ENCODE peak calls at places on chromosomes 7 and 10, in seven cellular contexts. K is osteocyte, T is breast epithelium, S is endothelial cell, F is Caco-2, X is GM20000, U is Calu3. Y is an unnamed sample.

GRCh38 chr7:50792342-50793114 is 9.8 kb upstream of the GRB10 start:
- DNase-seq in K (no peak), T (no peak), S (peak), F (no peak), X (no peak), U (peak), Y (peak)

GRCh38 chr10:101293007-101293723 is 60.8 kb upstream of the BTRC start:
- DNase-seq in K (no peak), T (no peak), S (no peak), F (no peak), X (no peak), U (no peak), Y (no peak)

GRCh38 chr10:97550336-97551149 is 22.0 kb upstream of the ANKRD2 start:
- DNase-seq in K (no peak), T (no peak), S (no peak), F (no peak), X (no peak), U (no peak), Y (no peak)

GRCh38 chr7:29883462-29884398 is 77.4 kb downstream of the WIPF3 start:
- DNase-seq in K (peak), T (no peak), S (no peak), F (no peak), X (no peak), U (no peak), Y (peak)

GRCh38 chr10:55668326-55668922 is 692.6 kb downstream of the ZWINT start:
- DNase-seq in K (no peak), T (no peak), S (peak), F (no peak), X (no peak), U (peak), Y (no peak)

GRCh38 chr10:113326160-113327111 is 226.4 kb upstream of the HABP2 start:
- DNase-seq in K (no peak), T (peak), S (no peak), F (no peak), X (peak), U (peak), Y (no peak)

GRCh38 chr7:12814107-12814506 is 126.7 kb downstream of the ARL4A start:
- DNase-seq in K (no peak), T (no peak), S (no peak), F (no peak), X (no peak), U (no peak), Y (no peak)

GRCh38 chr7:27636326-27637006 is 26.2 kb downstream of the HIBADH start:
- DNase-seq in K (no peak), T (no peak), S (no peak), F (no peak), X (no peak), U (no peak), Y (no peak)

GRCh38 chr10:59965899-59966650 is 59.7 kb upstream of the CCDC6 start:
- DNase-seq in K (no peak), T (no peak), S (no peak), F (no peak), X (no peak), U (no peak), Y (no peak)

GRCh38 chr10:117445992-117446391 is 70.8 kb upstream of the PDZD8 start:
- DNase-seq in K (no peak), T (no peak), S (no peak), F (no peak), X (no peak), U (no peak), Y (no peak)

GRCh38 chr10:1939016-1939415 is 201.7 kb upstream of the ADARB2 start:
- DNase-seq in K (no peak), T (no peak), S (no peak), F (no peak), X (no peak), U (no peak), Y (no peak)

GRCh38 chr10:56561336-56561735 is 200.3 kb upstream of the ZWINT start:
- DNase-seq in K (no peak), T (no peak), S (no peak), F (no peak), X (no peak), U (no peak), Y (no peak)

GRCh38 chr7:131355917-131356777 is 28.5 kb downstream of the MKLN1 start:
- DNase-seq in K (no peak), T (no peak), S (no peak), F (no peak), X (no peak), U (peak), Y (no peak)

GRCh38 chr10:10824611-10825148 is 193.0 kb upstream of the CELF2 start:
- DNase-seq in K (no peak), T (peak), S (no peak), F (no peak), X (no peak), U (no peak), Y (no peak)

GRCh38 chr10:113986316-113986715 is 57.4 kb upstream of the ADRB1 start:
- DNase-seq in K (no peak), T (no peak), S (no peak), F (no peak), X (no peak), U (no peak), Y (no peak)

GRCh38 chr7:23207029-23207428 is 25.2 kb downstream of the NUP42 start:
- DNase-seq in K (no peak), T (no peak), S (no peak), F (no peak), X (no peak), U (no peak), Y (no peak)

GRCh38 chr10:112953760-112954159 is 3.7 kb downstream of the TCF7L2 start:
- DNase-seq in K (no peak), T (no peak), S (no peak), F (no peak), X (no peak), U (peak), Y (no peak)

DNA sequence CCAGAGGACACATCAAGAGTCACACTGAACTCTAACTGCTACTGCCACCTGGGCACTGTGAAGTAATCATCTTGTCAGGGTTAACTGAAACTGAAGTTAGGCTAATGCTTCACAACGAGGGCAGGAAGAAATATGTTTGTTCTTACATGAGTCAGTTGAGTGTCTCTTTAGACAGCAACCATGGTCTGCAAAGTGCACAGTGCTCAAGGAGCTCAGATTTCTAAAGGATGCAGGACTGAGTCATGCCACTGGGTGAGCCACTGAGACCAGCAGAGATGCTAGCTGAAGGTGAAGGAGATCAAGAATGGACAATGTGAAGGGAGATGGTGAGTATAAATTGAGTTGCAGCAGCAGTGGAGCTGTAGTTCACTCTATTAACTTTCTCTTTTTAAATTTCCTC is 76.0 kb upstream of the CTTNBP2 start:
- DNase-seq in K (no peak), T (no peak), S (no peak), F (no peak), X (no peak), U (peak), Y (no peak)
- TF ChIP-seq CTCF in K (peak), T (no peak), S (no peak), F (peak), X (no peak), U (peak), Y (no peak)

GRCh38 chr10:98916751-98917150 is 318.9 kb downstream of the HPSE2 start:
- DNase-seq in K (no peak), T (no peak), S (no peak), F (no peak), X (no peak), U (no peak), Y (no peak)
- TF ChIP-seq CTCF in K (no peak), T (no peak), S (no peak), F (no peak), X (no peak), U (no peak), Y (no peak)

GRCh38 chr7:43589728-43590127 is 6.8 kb downstream of the STK17A start:
- DNase-seq in K (no peak), T (no peak), S (no peak), F (no peak), X (no peak), U (no peak), Y (no peak)

GRCh38 chr7:43593010-43593409 is 10.1 kb downstream of the STK17A start:
- DNase-seq in K (no peak), T (no peak), S (no peak), F (no peak), X (no peak), U (no peak), Y (no peak)

GRCh38 chr7:43590862-43591550 is 8.1 kb downstream of the STK17A start:
- DNase-seq in K (no peak), T (no peak), S (no peak), F (no peak), X (peak), U (no peak), Y (no peak)

GRCh38 chr7:43592321-43592720 is 9.4 kb downstream of the STK17A start:
- DNase-seq in K (no peak), T (no peak), S (no peak), F (no peak), X (no peak), U (no peak), Y (no peak)

GRCh38 chr7:43591551-43592180 is 8.8 kb downstream of the STK17A start:
- DNase-seq in K (no peak), T (no peak), S (no peak), F (no peak), X (no peak), U (no peak), Y (no peak)
- TF ChIP-seq CTCF in K (no peak), T (no peak), S (no peak), F (no peak), X (no peak), U (no peak), Y (no peak)

GRCh38 chr10:87842220-87842641 is 21.1 kb downstream of the KLLN start:
- DNase-seq in K (no peak), T (no peak), S (no peak), F (peak), X (no peak), U (peak), Y (no peak)

GRCh38 chr10:87844837-87845623 is 18.3 kb downstream of the KLLN start:
- DNase-seq in K (no peak), T (no peak), S (no peak), F (no peak), X (no peak), U (peak), Y (no peak)

GRCh38 chr10:87843714-87844113 is 19.6 kb downstream of the KLLN start:
- DNase-seq in K (no peak), T (no peak), S (no peak), F (no peak), X (no peak), U (no peak), Y (no peak)

GRCh38 chr10:87841215-87841614 is 22.1 kb downstream of the KLLN start:
- DNase-seq in K (no peak), T (no peak), S (no peak), F (no peak), X (no peak), U (no peak), Y (no peak)

DNA sequence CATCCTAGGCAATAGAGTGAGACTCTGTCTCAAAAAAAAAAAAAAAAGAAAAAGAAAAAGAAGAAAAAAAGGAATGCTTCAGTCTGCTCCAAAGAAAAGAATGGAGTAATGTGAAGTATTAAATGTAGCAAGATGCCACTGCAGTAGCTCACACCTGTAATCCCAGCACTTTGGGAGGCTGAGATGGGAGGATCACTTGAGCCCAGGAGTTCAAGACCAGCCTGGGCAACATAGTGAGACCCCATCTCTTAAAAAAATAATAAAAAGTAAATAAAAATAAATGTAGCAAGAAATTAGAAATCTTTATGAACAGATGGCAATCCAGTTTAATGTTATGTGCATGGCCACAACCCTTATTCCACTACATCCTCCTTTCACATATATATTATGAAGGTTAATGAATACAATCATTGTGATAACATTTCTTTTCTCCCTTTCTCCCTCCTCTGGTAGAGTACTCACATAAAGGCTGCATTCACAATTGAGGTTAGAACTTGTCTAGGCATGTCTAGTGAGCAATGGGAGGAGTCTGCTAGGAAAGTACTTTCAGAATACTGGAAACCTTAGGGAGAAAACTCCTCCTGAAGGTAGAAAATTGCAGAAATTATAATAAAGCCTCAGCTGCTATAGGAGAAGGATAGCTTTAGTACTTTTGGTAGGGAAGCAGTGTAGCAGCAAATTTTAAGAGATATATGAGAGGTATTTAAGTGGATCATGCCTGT is 20.4 kb downstream of the KLLN start:
- DNase-seq in K (no peak), T (no peak), S (no peak), F (no peak), X (no peak), U (no peak), Y (no peak)
- TF ChIP-seq CTCF in K (no peak), T (no peak), S (no peak), F (no peak), X (no peak), U (no peak), Y (no peak)

GRCh38 chr7:16114633-16115032 is 306.7 kb downstream of the CRPPA start:
- DNase-seq in K (no peak), T (no peak), S (no peak), F (no peak), X (no peak), U (peak), Y (no peak)
- TF ChIP-seq CTCF in K (peak), T (no peak), S (no peak), F (peak), X (no peak), U (peak), Y (no peak)

GRCh38 chr7:85806321-85806720 is 619.5 kb upstream of the SEMA3D start:
- DNase-seq in K (no peak), T (no peak), S (no peak), F (no peak), X (no peak), U (no peak), Y (no peak)
- TF ChIP-seq CTCF in K (peak), T (no peak), S (no peak), F (peak), X (no peak), U (no peak), Y (no peak)

DNA sequence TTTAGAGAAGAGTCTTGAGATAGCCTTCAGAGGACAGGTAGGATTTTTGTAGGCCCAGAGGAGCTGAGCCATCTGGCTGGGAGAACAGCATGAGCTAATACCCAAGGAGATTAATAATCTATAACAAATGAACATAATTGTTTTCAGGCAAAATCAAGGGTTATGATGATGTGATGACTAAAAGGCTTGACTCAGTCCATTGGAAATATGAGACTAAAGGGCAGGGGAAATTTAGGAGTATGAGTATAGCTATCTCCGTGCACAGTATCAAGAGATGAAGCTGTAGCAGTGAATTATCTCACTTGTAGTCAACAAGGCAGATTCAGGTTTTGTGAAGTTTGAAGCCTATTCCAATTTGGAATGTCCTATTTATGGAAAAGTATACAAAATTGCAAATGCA is 40.1 kb downstream of the CSTF2T start:
- DNase-seq in K (no peak), T (no peak), S (no peak), F (no peak), X (no peak), U (no peak), Y (no peak)
- TF ChIP-seq CTCF in K (no peak), T (no peak), S (no peak), F (no peak), X (no peak), U (no peak), Y (no peak)

GRCh38 chr7:96414931-96415292 is 93.0 kb upstream of the SLC25A13 start:
- DNase-seq in K (no peak), T (no peak), S (peak), F (peak), X (peak), U (peak), Y (no peak)
- TF ChIP-seq CTCF in K (peak), T (peak), S (peak), F (peak), X (peak), U (peak), Y (peak)

Y was measured in progenitor cell of endocrine pancreas.